ENCODE peak calls at places on chromosomes 2 and 18, in ten cellular contexts. K, Z, M, G, B, O, L, C, X and A are unnamed samples.

GRCh38 chr2:201678442-201678841 is 20.0 kb downstream of the MPP4 start:
- DNase-seq in K (no peak), Z (no peak), M (no peak), G (no peak), B (no peak), O (no peak), L (no peak), C (no peak), X (no peak), A (no peak)

GRCh38 chr2:238596571-238597551 is 170.1 kb downstream of the ASB1 start:
- DNase-seq in K (no peak), Z (no peak), M (no peak), G (no peak), B (peak), O (peak), L (no peak), C (peak), X (peak), A (no peak)

GRCh38 chr2:96532641-96533291 is 3.8 kb upstream of the ARID5A start:
- DNase-seq in K (no peak), Z (no peak), M (no peak), G (no peak), B (no peak), O (no peak), L (no peak), C (no peak), X (no peak), A (no peak)

GRCh38 chr18:46336278-46337205 is 232.4 kb downstream of the HAUS1 start:
- DNase-seq in K (no peak), Z (no peak), M (no peak), G (no peak), B (no peak), O (no peak), L (no peak), C (no peak), X (no peak), A (no peak)

GRCh38 chr2:69384618-69385081 is 2.4 kb downstream of the GFPT1 start:
- DNase-seq in K (no peak), Z (no peak), M (no peak), G (no peak), B (no peak), O (no peak), L (no peak), C (no peak), X (peak), A (no peak)

GRCh38 chr2:141555876-141556470 is 574.8 kb downstream of the LRP1B start:
- DNase-seq in K (no peak), Z (no peak), M (no peak), G (no peak), B (no peak), O (no peak), L (no peak), C (no peak), X (no peak), A (no peak)

GRCh38 chr2:121185571-121186074 is 99.4 kb downstream of the TFCP2L1 start:
- DNase-seq in K (no peak), Z (no peak), M (no peak), G (no peak), B (no peak), O (peak), L (no peak), C (no peak), X (no peak), A (no peak)

GRCh38 chr2:168635065-168635577 is 167.3 kb upstream of the NOSTRIN start:
- DNase-seq in K (no peak), Z (no peak), M (no peak), G (no peak), B (peak), O (no peak), L (peak), C (peak), X (peak), A (no peak)

GRCh38 chr18:24460388-24460787 is at the start of gene HRH4:
- DNase-seq in K (no peak), Z (no peak), M (no peak), G (no peak), B (no peak), O (no peak), L (no peak), C (no peak), X (no peak), A (no peak)

GRCh38 chr2:144357623-144358400 is 162.1 kb downstream of the ZEB2 start:
- DNase-seq in K (no peak), Z (no peak), M (peak), G (no peak), B (peak), O (peak), L (peak), C (peak), X (peak), A (no peak)

GRCh38 chr18:46893360-46893759 is 23.9 kb downstream of the PIAS2 start:
- DNase-seq in K (no peak), Z (no peak), M (no peak), G (no peak), B (no peak), O (no peak), L (no peak), C (no peak), X (no peak), A (no peak)

GRCh38 chr2:30677861-30678385 is 129.3 kb downstream of the CAPN13 start:
- DNase-seq in K (peak), Z (no peak), M (no peak), G (no peak), B (no peak), O (no peak), L (no peak), C (no peak), X (no peak), A (no peak)

GRCh38 chr2:2775018-2775417 is 443.9 kb upstream of the MYT1L start:
- DNase-seq in K (no peak), Z (no peak), M (no peak), G (no peak), B (no peak), O (no peak), L (no peak), C (no peak), X (no peak), A (no peak)

GRCh38 chr2:172782506-172783090 is 47.0 kb downstream of the RAPGEF4 start:
- DNase-seq in K (no peak), Z (no peak), M (no peak), G (no peak), B (no peak), O (no peak), L (no peak), C (no peak), X (peak), A (no peak)

GRCh38 chr2:85516649-85517389 is 22.1 kb upstream of the MAT2A start:
- DNase-seq in K (no peak), Z (no peak), M (no peak), G (peak), B (no peak), O (no peak), L (no peak), C (no peak), X (peak), A (no peak)

GRCh38 chr2:186201371-186201770 is 284.7 kb upstream of the ZC3H15 start:
- DNase-seq in K (no peak), Z (no peak), M (no peak), G (no peak), B (no peak), O (no peak), L (peak), C (peak), X (no peak), A (no peak)